ENCODE peak calls at places on chromosomes 13 and 19, in nine cellular contexts. A is aorta, X is posterior cingulate gyrus, S is T-helper 1 cell, M is C1 segment of cervical spinal cord, G is sigmoid colon, C is globus pallidus, R is hippocampal formation, I is BJ. N is an unnamed sample.

GRCh38 chr13:110711778-110712070 is 1.8 kb upstream of the ING1 start:
- DNase-seq in A (no peak), X (no peak), S (no peak), M (no peak), G (no peak), C (no peak), R (peak; percentile 31), I (no peak), N (no peak)

GRCh38 chr13:77544365-77544764 is 8.9 kb downstream of the SCEL start:
- DNase-seq in A (peak; percentile 63), X (peak; percentile 58), S (no peak), M (no peak), G (peak; percentile 73), C (peak; percentile 31), R (no peak), I (no peak), N (no peak)

GRCh38 chr13:50518131-50518530 is 325.4 kb downstream of the DLEU7 start:
- DNase-seq in A (no peak), X (no peak), S (no peak), M (no peak), G (no peak), C (no peak), R (no peak), I (no peak), N (no peak)

GRCh38 chr19:29873024-29873800 is 61.4 kb downstream of the CCNE1 start:
- DNase-seq in A (peak; percentile 58), X (peak; percentile 90), S (peak; percentile 55), M (peak; percentile 22), G (no peak), C (no peak), R (no peak), I (no peak), N (peak; percentile 83)

GRCh38 chr19:42301646-42302204 is at the start of gene PRR19:
- DNase-seq in A (peak; percentile 45), X (no peak), S (no peak), M (no peak), G (no peak), C (no peak), R (no peak), I (no peak), N (no peak)

GRCh38 chr13:52851153-52851962 is 2.9 kb upstream of the PCDH8 start:
- DNase-seq in A (no peak), X (peak; percentile 83), S (no peak), M (peak; percentile 36), G (no peak), C (peak; percentile 40), R (no peak), I (no peak), N (no peak)

GRCh38 chr13:101703838-101704237 is 251.4 kb downstream of the ITGBL1 start:
- DNase-seq in A (no peak), X (no peak), S (no peak), M (no peak), G (no peak), C (no peak), R (no peak), I (no peak), N (no peak)

GRCh38 chr19:39502640-39503417 is 4.1 kb downstream of the DLL3 start:
- DNase-seq in A (peak; percentile 73), X (no peak), S (peak; percentile 70), M (no peak), G (no peak), C (no peak), R (no peak), I (no peak), N (peak; percentile 74)

GRCh38 chr13:77143325-77143907 is 116.5 kb upstream of the FBXL3 start:
- DNase-seq in A (no peak), X (no peak), S (no peak), M (no peak), G (no peak), C (no peak), R (no peak), I (no peak), N (no peak)

GRCh38 chr13:51833980-51834379 is 11.0 kb downstream of the TMEM272 start:
- DNase-seq in A (no peak), X (no peak), S (no peak), M (no peak), G (no peak), C (no peak), R (no peak), I (no peak), N (no peak)

GRCh38 chr13:27138457-27139093 is 33.0 kb downstream of the USP12 start:
- DNase-seq in A (no peak), X (no peak), S (no peak), M (no peak), G (no peak), C (no peak), R (no peak), I (no peak), N (no peak)

GRCh38 chr13:39451860-39452301 is 151.1 kb downstream of the LHFPL6 start:
- DNase-seq in A (no peak), X (no peak), S (no peak), M (no peak), G (peak; percentile 77), C (no peak), R (no peak), I (no peak), N (no peak)

GRCh38 chr19:55494172-55494761 is 6.0 kb downstream of the SSC5D start:
- DNase-seq in A (peak; percentile 66), X (peak; percentile 71), S (no peak), M (no peak), G (peak; percentile 81), C (no peak), R (no peak), I (no peak), N (no peak)

GRCh38 chr13:25292301-25292700 is 5.0 kb upstream of the MTMR6 start:
- DNase-seq in A (peak; percentile 51), X (no peak), S (no peak), M (no peak), G (no peak), C (no peak), R (no peak), I (no peak), N (no peak)

GRCh38 chr19:10919352-10920287 is 8.8 kb downstream of the YIPF2 start:
- DNase-seq in A (no peak), X (no peak), S (no peak), M (no peak), G (no peak), C (no peak), R (no peak), I (no peak), N (no peak)